ENCODE peak calls at places on chromosome 11, in eight cellular contexts. R is heart left ventricle, J is GM12864, A is fibroblast of lung, S is fibroblast of pulmonary artery, I is OCI-LY7, V is Peyer's patch, Q is cardiac fibroblast. B is an unnamed sample.
A peak's percentile ranks its signal among the peaks of the same experiment; 100 is the strongest.

GRCh38 chr11:70132641-70133040 is 54.5 kb downstream of the ANO1 start:
- DNase-seq in R (no peak), J (no peak), A (no peak), S (no peak), I (no peak), V (no peak), Q (no peak), B (no peak)

GRCh38 chr11:17692006-17692405 is 27.4 kb upstream of the MYOD1 start:
- DNase-seq in R (no peak), J (no peak), A (no peak), S (no peak), I (no peak), V (no peak), Q (no peak), B (no peak)

GRCh38 chr11:17479284-17480214 is 2.9 kb upstream of the ABCC8 start:
- DNase-seq in R (no peak), J (no peak), A (peak; percentile 15), S (peak; percentile 19), I (no peak), V (no peak), Q (peak; percentile 33), B (peak; percentile 27)

GRCh38 chr11:18012314-18012905 is 437 bp downstream of the SERGEF start:
- DNase-seq in R (no peak), J (no peak), A (peak; percentile 23), S (peak; percentile 14), I (peak; percentile 42), V (peak; percentile 62), Q (peak; percentile 21), B (peak; percentile 18)

GRCh38 chr11:26134481-26135355 is 197.2 kb upstream of the ANO3 start:
- DNase-seq in R (no peak), J (no peak), A (peak; percentile 54), S (peak; percentile 31), I (peak; percentile 72), V (no peak), Q (peak; percentile 27), B (peak; percentile 29)

GRCh38 chr11:64003807-64004589 is 17.8 kb downstream of the OTUB1 start:
- DNase-seq in R (no peak), J (no peak), A (no peak), S (no peak), I (no peak), V (no peak), Q (peak; percentile 42), B (no peak)

GRCh38 chr11:8271106-8271886 is 7.6 kb upstream of the LMO1 start:
- DNase-seq in R (no peak), J (no peak), A (no peak), S (no peak), I (no peak), V (no peak), Q (no peak), B (no peak)

GRCh38 chr11:36425593-36426206 is 84.4 kb downstream of the TRAF6 start:
- DNase-seq in R (no peak), J (no peak), A (peak; percentile 23), S (peak; percentile 44), I (no peak), V (no peak), Q (no peak), B (no peak)

GRCh38 chr11:8698379-8698851 is 15.8 kb downstream of the RPL27A start:
- DNase-seq in R (no peak), J (no peak), A (no peak), S (no peak), I (no peak), V (peak; percentile 4), Q (no peak), B (no peak)

GRCh38 chr11:78319453-78319955 is 98.1 kb downstream of the GAB2 start:
- DNase-seq in R (no peak), J (no peak), A (peak; percentile 62), S (peak; percentile 31), I (no peak), V (no peak), Q (peak; percentile 23), B (peak; percentile 63)

GRCh38 chr11:132064987-132065620 is 694.7 kb downstream of the NTM start:
- DNase-seq in R (no peak), J (no peak), A (peak; percentile 95), S (peak; percentile 98), I (no peak), V (no peak), Q (peak; percentile 90), B (peak; percentile 92)

GRCh38 chr11:86592659-86593451 is 79.6 kb downstream of the ME3 start:
- DNase-seq in R (peak; percentile 44), J (peak; percentile 91), A (peak; percentile 84), S (peak; percentile 91), I (peak; percentile 15), V (peak; percentile 64), Q (peak; percentile 84), B (peak; percentile 69)

GRCh38 chr11:67252831-67253239 is 13.4 kb upstream of the GRK2 start:
- DNase-seq in R (no peak), J (no peak), A (peak; percentile 46), S (peak; percentile 63), I (peak; percentile 59), V (no peak), Q (peak; percentile 60), B (peak; percentile 31)

GRCh38 chr11:68916439-68916838 is 12.7 kb downstream of the IGHMBP2 start:
- DNase-seq in R (no peak), J (no peak), A (no peak), S (no peak), I (no peak), V (no peak), Q (no peak), B (no peak)

DNA sequence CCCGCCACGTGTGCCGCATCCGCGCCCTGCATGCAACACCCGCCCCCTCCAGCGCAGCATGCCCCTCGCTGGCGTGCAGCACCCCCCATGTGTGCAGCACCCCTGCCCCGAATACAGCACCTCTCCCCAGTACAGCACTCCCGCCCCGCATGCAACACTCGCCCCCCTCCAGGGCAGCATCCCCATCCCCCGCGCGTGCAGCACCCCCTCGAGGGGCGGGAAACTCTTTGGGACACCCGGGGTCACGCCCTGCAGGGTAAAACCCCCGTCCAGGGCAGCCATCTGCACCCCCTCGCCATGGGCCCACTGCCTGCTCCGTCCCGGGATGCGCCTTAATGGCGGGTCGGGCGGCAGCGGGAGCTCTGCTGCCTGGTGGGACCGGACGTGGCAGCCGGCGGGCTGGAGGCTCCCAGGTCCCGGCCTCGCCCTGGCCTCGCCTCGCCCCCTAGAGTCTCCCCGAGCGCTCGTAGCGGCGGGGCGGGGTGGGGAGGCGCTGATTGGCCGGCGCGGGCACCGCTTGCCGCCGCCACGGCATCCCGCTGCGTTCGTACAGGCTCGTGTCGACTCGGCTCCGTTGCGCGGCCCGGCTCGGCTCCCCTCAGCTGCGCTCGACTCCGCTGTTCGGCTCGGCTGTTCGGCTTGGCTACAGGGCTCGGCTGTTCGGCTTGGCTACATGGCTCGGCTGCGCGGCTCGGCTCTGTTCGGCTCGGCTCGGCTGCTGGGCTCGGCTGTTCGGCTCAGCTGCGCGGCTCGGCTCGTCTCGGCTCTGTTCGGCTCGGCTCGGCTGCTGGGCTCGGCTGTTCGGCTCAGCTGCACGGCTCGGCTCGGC is 417 bp upstream of the BRSK2 start:
- DNase-seq in R (peak; percentile 95), J (peak; percentile 49), A (peak; percentile 94), S (peak; percentile 97), I (peak; percentile 31), V (peak; percentile 95), Q (peak; percentile 97), B (peak; percentile 96)
- TF ChIP-seq CTCF in R (peak; percentile 39), J (no peak), A (no peak), S (no peak), I (no peak), V (no peak), Q (no peak), B (peak; percentile 22)

GRCh38 chr11:3357994-3358676 is 20.8 kb downstream of the ZNF195 start:
- DNase-seq in R (no peak), J (no peak), A (no peak), S (no peak), I (no peak), V (no peak), Q (no peak), B (no peak)
- H3K4me3 ChIP-seq in R (no peak overlapping the region), J (no peak overlapping the region), A (no peak overlapping the region), S (no peak overlapping the region), I (no peak overlapping the region), V (no peak overlapping the region), Q (no peak overlapping the region), B (no peak overlapping the region)

DNA sequence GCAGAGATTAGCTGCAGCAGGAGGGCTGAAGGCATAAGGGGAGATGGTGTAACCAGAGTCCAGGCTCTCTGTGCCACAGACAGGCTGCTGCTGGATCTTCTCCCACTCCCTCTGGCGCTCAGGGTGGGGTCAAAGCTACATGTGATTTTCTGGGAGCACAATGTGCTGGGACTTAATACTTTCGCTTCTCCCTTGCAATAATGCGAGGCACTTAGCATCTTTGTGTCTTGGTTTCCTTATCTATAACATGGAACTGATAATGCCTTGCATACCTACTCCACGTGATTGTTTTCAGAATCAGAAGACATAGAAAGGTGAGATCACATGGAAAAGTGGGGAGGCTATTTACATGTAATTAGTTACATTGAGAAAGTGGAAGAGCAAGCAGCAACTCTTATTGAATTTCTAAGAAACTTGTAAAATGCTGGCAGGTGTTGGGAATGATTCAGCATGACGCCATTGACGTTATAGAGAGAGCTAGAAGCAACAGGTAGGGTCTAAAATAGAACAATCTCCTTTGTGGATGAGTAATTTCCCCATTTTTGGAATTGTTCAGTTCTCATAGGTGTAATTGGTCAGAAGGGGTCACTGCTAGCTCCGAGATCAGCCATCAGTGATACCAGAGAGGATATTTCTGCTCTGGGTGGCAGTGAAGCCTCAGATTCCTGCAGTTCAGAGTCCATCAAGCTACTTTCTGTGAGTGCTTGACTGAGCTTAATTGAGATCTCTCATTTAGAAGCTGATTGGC is 8.2 kb upstream of the OR9I1 start:
- DNase-seq in R (no peak), J (no peak), A (no peak), S (no peak), I (no peak), V (no peak), Q (no peak), B (no peak)
- TF ChIP-seq CTCF in R (no peak), J (no peak), A (no peak), S (no peak), I (no peak), V (no peak), Q (no peak), B (no peak)

GRCh38 chr11:114153224-114153623 is 93.7 kb downstream of the ZBTB16 start:
- DNase-seq in R (no peak), J (no peak), A (no peak), S (no peak), I (no peak), V (no peak), Q (no peak), B (no peak)

GRCh38 chr11:114151631-114152030 is 92.1 kb downstream of the ZBTB16 start:
- DNase-seq in R (no peak), J (no peak), A (no peak), S (no peak), I (no peak), V (no peak), Q (no peak), B (no peak)

GRCh38 chr11:114150671-114151070 is 91.2 kb downstream of the ZBTB16 start:
- DNase-seq in R (no peak), J (no peak), A (no peak), S (no peak), I (no peak), V (no peak), Q (no peak), B (no peak)

GRCh38 chr11:114152785-114153184 is 93.3 kb downstream of the ZBTB16 start:
- DNase-seq in R (no peak), J (no peak), A (no peak), S (no peak), I (no peak), V (no peak), Q (no peak), B (no peak)

DNA sequence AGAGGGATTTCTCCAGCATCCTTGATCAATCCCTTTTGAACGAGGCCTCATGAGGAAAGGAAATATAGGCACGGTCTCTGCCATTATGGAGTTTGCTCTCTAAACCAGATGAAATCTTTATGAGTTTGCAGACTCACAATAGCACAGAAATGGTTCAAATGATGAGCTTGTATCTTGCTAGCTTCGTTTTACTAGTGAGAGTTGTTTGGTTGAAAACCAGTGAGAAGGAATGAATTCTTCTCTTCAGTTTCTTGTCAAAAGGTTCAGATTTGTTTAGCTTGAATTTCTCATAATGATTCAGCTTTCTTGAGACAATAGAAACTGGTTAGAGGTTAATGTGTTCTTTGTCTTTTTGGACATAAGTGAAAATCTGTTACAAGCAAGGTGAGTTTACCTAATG is 92.7 kb downstream of the ZBTB16 start:
- DNase-seq in R (no peak), J (no peak), A (no peak), S (no peak), I (no peak), V (no peak), Q (no peak), B (no peak)
- H3K4me3 ChIP-seq in R (no peak overlapping the region), J (no peak overlapping the region), A (no peak overlapping the region), S (no peak overlapping the region), I (no peak overlapping the region), V (no peak overlapping the region), Q (no peak overlapping the region), B (no peak overlapping the region)